ENCODE peak calls at places on chromosomes 6 and 20, in five cellular contexts. R is fibroblast of lung, F is neural crest cell, Z is suprapubic skin, U is progenitor cell of endocrine pancreas. J is an unnamed sample.

GRCh38 chr6:144394209-144394608 is 109.1 kb downstream of the UTRN start:
- DNase-seq in R (no peak), F (no peak), Z (no peak), U (no peak), J (no peak)

GRCh38 chr6:17851720-17852161 is 135.7 kb downstream of the KIF13A start:
- DNase-seq in R (peak), F (no peak), Z (no peak), U (no peak), J (no peak)

GRCh38 chr6:52305948-52306767 is 21.6 kb upstream of the MCM3 start:
- DNase-seq in R (no peak), F (no peak), Z (no peak), U (no peak), J (no peak)

GRCh38 chr6:89789980-89790379 is 29.6 kb downstream of the MDN1 start:
- DNase-seq in R (no peak), F (no peak), Z (no peak), U (no peak), J (no peak)

GRCh38 chr20:57451759-57452661 is 60.8 kb downstream of the RBM38 start:
- DNase-seq in R (no peak), F (no peak), Z (no peak), U (no peak), J (no peak)

GRCh38 chr20:50070361-50070760 is 42.6 kb downstream of the UBE2V1 start:
- DNase-seq in R (no peak), F (no peak), Z (no peak), U (no peak), J (no peak)

GRCh38 chr6:105317607-105318533 is 85.0 kb downstream of the PREP start:
- DNase-seq in R (no peak), F (no peak), Z (no peak), U (no peak), J (no peak)

GRCh38 chr6:106634565-106634964 is 5.2 kb downstream of the QRSL1 start:
- DNase-seq in R (no peak), F (no peak), Z (no peak), U (no peak), J (no peak)

GRCh38 chr20:25320035-25320800 is 70.4 kb downstream of the ABHD12 start:
- DNase-seq in R (no peak), F (no peak), Z (no peak), U (no peak), J (no peak)

GRCh38 chr6:26230336-26230735 is 134.7 kb upstream of the BTN3A2 start:
- DNase-seq in R (no peak), F (no peak), Z (no peak), U (no peak), J (no peak)

GRCh38 chr6:44630125-44631028 is 242.9 kb downstream of the CDC5L start:
- DNase-seq in R (peak), F (peak), Z (no peak), U (peak), J (no peak)

GRCh38 chr6:17984822-17985660 is 2.4 kb downstream of the KIF13A start:
- DNase-seq in R (no peak), F (no peak), Z (no peak), U (no peak), J (no peak)

GRCh38 chr6:74588094-74588493 is 617.8 kb downstream of the COL12A1 start:
- DNase-seq in R (no peak), F (no peak), Z (no peak), U (no peak), J (no peak)

GRCh38 chr6:56292505-56293181 is 45.3 kb upstream of the COL21A1 start:
- DNase-seq in R (peak), F (peak), Z (no peak), U (peak), J (no peak)

GRCh38 chr20:4021905-4022304 is 6.5 kb upstream of the RNF24 start:
- DNase-seq in R (peak), F (no peak), Z (no peak), U (no peak), J (no peak)

GRCh38 chr6:21305827-21306469 is 287.6 kb upstream of the SOX4 start:
- DNase-seq in R (peak), F (no peak), Z (no peak), U (no peak), J (no peak)

GRCh38 chr6:162907876-162908481 is 180.2 kb downstream of the PACRG start:
- DNase-seq in R (peak), F (no peak), Z (no peak), U (no peak), J (no peak)

GRCh38 chr6:44100088-44100550 is 27.1 kb downstream of the MRPL14 start:
- DNase-seq in R (peak), F (peak), Z (no peak), U (no peak), J (no peak)

GRCh38 chr20:1448081-1448627 is 18.5 kb downstream of the NSFL1C start:
- DNase-seq in R (no peak), F (no peak), Z (no peak), U (no peak), J (no peak)

GRCh38 chr6:74734901-74735300 is 471.0 kb downstream of the COL12A1 start:
- DNase-seq in R (no peak), F (no peak), Z (no peak), U (no peak), J (no peak)

GRCh38 chr20:58625585-58625984 is 25.5 kb upstream of the STX16 start:
- DNase-seq in R (no peak), F (no peak), Z (no peak), U (no peak), J (no peak)

GRCh38 chr20:62236200-62236599 is 2.1 kb upstream of the OSBPL2 start:
- DNase-seq in R (no peak), F (no peak), Z (no peak), U (no peak), J (no peak)
- TF ChIP-seq CTCF in R (no peak), F (no peak), Z (no peak), U (no peak), J (no peak)

DNA sequence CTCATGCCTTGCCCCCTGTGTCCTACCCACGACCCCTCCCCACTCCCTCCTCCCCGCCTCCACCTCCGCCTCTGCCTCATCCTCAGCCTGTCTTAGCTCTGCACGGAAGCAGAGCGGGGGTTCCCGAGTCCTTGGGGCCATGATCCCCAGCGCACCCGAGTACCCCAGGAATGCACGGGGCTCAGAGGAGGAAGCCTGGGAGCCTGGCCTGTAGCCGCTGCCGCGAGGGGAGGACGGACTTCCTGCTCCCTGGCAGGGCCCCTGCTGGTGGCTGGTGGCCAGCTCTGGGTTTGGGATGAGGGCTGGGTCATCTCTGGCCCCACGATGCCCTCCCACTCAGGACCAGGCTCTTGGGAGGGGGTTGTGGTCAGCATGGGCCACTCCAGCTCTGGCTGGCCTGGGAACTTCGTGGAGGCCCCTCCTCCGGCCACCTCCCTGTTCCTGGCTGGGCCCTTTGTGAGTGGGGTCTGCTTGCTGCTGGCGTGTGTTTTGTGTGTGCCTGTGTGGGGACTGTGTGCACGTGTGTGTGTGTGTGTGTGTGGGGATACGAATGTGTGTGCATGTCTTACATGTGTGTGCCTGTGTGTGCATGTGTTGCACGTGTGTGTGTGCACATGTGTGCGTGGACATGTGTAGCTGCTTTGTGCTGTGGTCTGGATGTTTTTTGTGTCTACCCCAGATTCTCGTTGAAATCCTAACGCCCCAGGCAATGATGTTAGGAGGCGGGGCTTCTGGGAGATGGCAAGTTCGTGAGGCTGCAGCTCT is 1.2 kb upstream of the RBBP8NL start:
- DNase-seq in R (no peak), F (no peak), Z (no peak), U (no peak), J (no peak)
- TF ChIP-seq CTCF in R (no peak), F (no peak), Z (no peak), U (peak), J (no peak)

GRCh38 chr6:40879169-40879568 is 159.9 kb downstream of the UNC5CL start:
- DNase-seq in R (no peak), F (no peak), Z (no peak), U (no peak), J (no peak)

GRCh38 chr6:40877362-40877761 is 161.7 kb downstream of the UNC5CL start:
- DNase-seq in R (no peak), F (no peak), Z (no peak), U (no peak), J (no peak)

GRCh38 chr6:40876336-40876735 is 162.7 kb downstream of the UNC5CL start:
- DNase-seq in R (no peak), F (no peak), Z (no peak), U (no peak), J (no peak)

GRCh38 chr6:40874495-40874894 is 164.5 kb downstream of the UNC5CL start:
- DNase-seq in R (no peak), F (no peak), Z (no peak), U (no peak), J (no peak)
- TF ChIP-seq CTCF in R (no peak), F (peak), Z (no peak), U (no peak), J (peak)

DNA sequence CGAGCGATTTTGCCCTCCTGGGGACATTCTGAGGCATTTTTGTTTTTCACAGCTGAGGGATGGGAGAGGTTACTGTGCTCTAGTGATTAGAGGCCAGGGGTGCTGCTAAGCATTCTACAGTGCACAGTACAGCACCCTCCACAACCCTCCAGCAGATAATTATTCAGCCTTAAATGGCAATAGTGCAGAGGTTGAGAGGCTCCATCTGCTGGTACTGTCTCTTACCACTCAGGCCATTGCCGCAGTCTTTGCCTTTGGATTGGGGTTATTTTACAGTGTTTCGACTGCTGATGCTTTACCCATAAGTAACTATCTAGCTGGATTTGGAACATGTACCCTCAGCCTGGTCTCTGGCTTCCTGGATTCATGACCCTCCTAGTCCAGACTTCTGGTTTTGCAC is 705.3 kb downstream of the KIF16B start:
- DNase-seq in R (no peak), F (no peak), Z (no peak), U (no peak), J (no peak)
- TF ChIP-seq CTCF in R (no peak), F (peak), Z (no peak), U (no peak), J (no peak)

GRCh38 chr20:63577317-63577894 is 3.4 kb upstream of the HELZ2 start:
- DNase-seq in R (no peak), F (no peak), Z (no peak), U (no peak), J (no peak)

GRCh38 chr20:63582382-63583063 is 8.5 kb upstream of the HELZ2 start:
- DNase-seq in R (no peak), F (no peak), Z (no peak), U (no peak), J (no peak)

GRCh38 chr20:63579017-63579705 is 5.1 kb upstream of the HELZ2 start:
- DNase-seq in R (no peak), F (no peak), Z (no peak), U (no peak), J (no peak)

GRCh38 chr20:63578224-63579016 is 4.4 kb upstream of the HELZ2 start:
- DNase-seq in R (no peak), F (no peak), Z (no peak), U (no peak), J (no peak)

GRCh38 chr20:63580796-63581461 is 6.9 kb upstream of the HELZ2 start:
- DNase-seq in R (peak), F (no peak), Z (peak), U (no peak), J (no peak)
- TF ChIP-seq CTCF in R (peak), F (peak), Z (no peak), U (peak), J (peak)

DNA sequence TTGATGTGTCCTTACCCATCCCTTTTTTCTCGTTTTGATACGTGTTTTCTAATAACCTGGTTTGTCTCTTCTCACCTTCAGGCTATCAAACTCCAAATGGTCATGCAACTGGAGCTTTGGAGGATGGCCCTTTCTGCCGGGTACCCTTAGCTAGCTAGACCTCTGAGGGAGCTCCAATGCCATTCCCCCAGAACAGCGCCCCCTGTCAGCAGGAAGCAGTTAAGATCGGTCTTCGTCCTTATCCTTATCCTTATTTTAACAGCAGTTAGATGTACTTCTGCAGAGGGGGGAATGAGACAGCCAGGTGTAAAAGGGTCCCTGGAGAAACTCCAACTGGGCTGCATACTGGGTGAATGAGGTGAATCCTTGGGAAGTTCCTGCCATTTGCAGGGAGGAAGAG is 37.2 kb downstream of the SEL1L2 start:
- DNase-seq in R (no peak), F (no peak), Z (no peak), U (no peak), J (no peak)
- TF ChIP-seq CTCF in R (no peak), F (no peak), Z (no peak), U (peak), J (peak)

DNA sequence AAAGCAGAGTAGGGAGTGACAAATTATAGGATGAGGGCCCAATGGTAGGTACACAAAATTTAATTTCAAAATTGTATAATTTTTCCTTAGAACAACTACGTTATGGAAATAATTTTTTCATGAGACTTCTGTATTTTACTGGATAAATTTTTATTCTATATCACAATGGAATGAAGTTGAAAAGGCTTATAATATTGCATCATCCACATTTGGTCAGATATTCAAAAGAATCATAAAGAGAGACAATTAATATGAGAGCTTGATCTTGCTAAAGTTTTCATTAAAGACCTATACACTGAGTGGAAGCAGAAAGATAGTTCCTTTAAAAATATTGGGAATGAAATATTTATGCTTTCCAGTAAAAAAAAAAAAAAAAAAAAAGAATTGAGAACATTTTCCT is 242.8 kb downstream of the FARS2 start:
- DNase-seq in R (no peak), F (no peak), Z (no peak), U (no peak), J (no peak)
- TF ChIP-seq CTCF in R (no peak), F (no peak), Z (no peak), U (no peak), J (no peak)

GRCh38 chr6:39228111-39228971 is 934 bp downstream of the KCNK5 start:
- DNase-seq in R (no peak), F (no peak), Z (no peak), U (no peak), J (no peak)

GRCh38 chr6:39226606-39227300 is 2.5 kb downstream of the KCNK5 start:
- DNase-seq in R (no peak), F (no peak), Z (no peak), U (no peak), J (no peak)

GRCh38 chr6:39231386-39231785 is 2.1 kb upstream of the KCNK5 start:
- DNase-seq in R (no peak), F (no peak), Z (no peak), U (no peak), J (no peak)

GRCh38 chr6:39227476-39227875 is 1.8 kb downstream of the KCNK5 start:
- DNase-seq in R (no peak), F (no peak), Z (no peak), U (no peak), J (no peak)

GRCh38 chr6:39228992-39229767 is at the start of gene KCNK5:
- DNase-seq in R (peak), F (peak), Z (peak), U (peak), J (peak)
- TF ChIP-seq CTCF in R (peak), F (peak), Z (peak), U (peak), J (peak)